ENCODE peak calls at places on chromosomes 11 and 22, in ten cellular contexts. U, W, I, Q, D, T, L, P, H and N are unnamed samples.

GRCh38 chr11:124898711-124899110 is 1.0 kb upstream of the ROBO4 start:
- DNase-seq in H (peak; percentile 20), U (no peak), D (no peak), I (no peak), L (no peak), T (peak; percentile 65), P (no peak), W (peak; percentile 79), Q (no peak), N (no peak)

GRCh38 chr22:46036558-46037408 is 59.8 kb upstream of the WNT7B start:
- DNase-seq in P (peak; percentile 37), D (no peak), T (peak; percentile 85), U (peak; percentile 63), W (no peak), I (peak; percentile 65), Q (peak; percentile 66), H (peak; percentile 69), L (peak; percentile 61), N (peak; percentile 69)

GRCh38 chr22:46842606-46843005 is 80.2 kb downstream of the TBC1D22A start:
- DNase-seq in T (peak; percentile 27), I (no peak), L (no peak), U (peak; percentile 86), W (no peak), H (no peak), Q (no peak), P (no peak), D (peak; percentile 29), N (no peak)

GRCh38 chr11:1303196-1303821 is 6.1 kb downstream of the TOLLIP start:
- DNase-seq in Q (peak; percentile 66), P (peak; percentile 14), D (no peak), I (peak; percentile 39), T (peak; percentile 79), U (peak; percentile 34), W (no peak), L (peak; percentile 57), H (peak; percentile 59), N (no peak)

GRCh38 chr11:11961399-11962028 is 46.9 kb downstream of the DKK3 start:
- DNase-seq in I (no peak), P (no peak), T (no peak), H (no peak), U (no peak), L (no peak), W (no peak), D (no peak), Q (no peak), N (no peak)

GRCh38 chr11:48063424-48063978 is 83.1 kb downstream of the PTPRJ start:
- DNase-seq in T (no peak), H (no peak), I (no peak), P (peak; percentile 28), U (peak; percentile 29), Q (no peak), D (no peak), W (peak; percentile 99), L (no peak), N (no peak)

GRCh38 chr11:7072401-7073028 is 16.3 kb upstream of the RBMXL2 start:
- DNase-seq in U (no peak), W (no peak), P (no peak), T (no peak), H (no peak), I (no peak), Q (no peak), L (no peak), D (no peak), N (no peak)

GRCh38 chr11:6523253-6523652 is 26.2 kb downstream of the DNHD1 start:
- DNase-seq in L (no peak), D (no peak), H (no peak), Q (no peak), W (no peak), P (no peak), T (no peak), I (no peak), U (peak; percentile 52), N (no peak)

GRCh38 chr11:62123669-62124185 is at the start of gene INCENP:
- DNase-seq in T (peak; percentile 99), I (peak; percentile 97), L (peak; percentile 98), U (peak; percentile 97), W (peak; percentile 98), Q (peak; percentile 94), P (peak; percentile 94), H (peak; percentile 96), D (peak; percentile 96), N (peak; percentile 98)

GRCh38 chr11:73342633-73343032 is 33.6 kb upstream of the RELT start:
- DNase-seq in U (no peak), D (no peak), H (peak; percentile 86), W (no peak), L (peak; percentile 86), P (no peak), Q (no peak), T (no peak), I (no peak), N (no peak)

GRCh38 chr11:16280256-16280682 is 76.1 kb downstream of the SOX6 start:
- DNase-seq in W (peak; percentile 17), D (peak; percentile 6), H (no peak), U (peak; percentile 84), L (no peak), P (no peak), I (no peak), Q (peak; percentile 89), T (no peak), N (no peak)

GRCh38 chr11:32109596-32109995 is 18.7 kb downstream of the RCN1 start:
- DNase-seq in P (no peak), L (peak; percentile 29), W (no peak), Q (no peak), I (no peak), D (no peak), T (no peak), U (no peak), H (no peak), N (no peak)

GRCh38 chr22:24437091-24437490 is 9.7 kb downstream of the ADORA2A start:
- DNase-seq in L (no peak), D (no peak), I (no peak), Q (peak; percentile 30), W (no peak), H (peak; percentile 17), P (no peak), T (peak; percentile 17), U (no peak), N (no peak)
- H3K36me3 ChIP-seq in L (no peaks in the 10 kb centered on the region), D (no peaks in the 10 kb centered on the region), I (no peaks in the 10 kb centered on the region), Q (peaks cover 4% of the 10 kb centered on the region), W (no peaks in the 10 kb centered on the region), H (no peaks in the 10 kb centered on the region), P (no peaks in the 10 kb centered on the region), T (no peaks in the 10 kb centered on the region), U (no peaks in the 10 kb centered on the region), N (no peaks in the 10 kb centered on the region)

GRCh38 chr11:10937416-10937815 is 79.6 kb upstream of the ZBED5 start:
- DNase-seq in L (no peak), T (no peak), P (no peak), Q (no peak), W (no peak), H (no peak), D (no peak), U (no peak), I (no peak), N (no peak)
- H3K4me1 ChIP-seq in L (peaks cover 3% of the 10 kb centered on the region), T (no peaks in the 10 kb centered on the region), P (no peaks in the 10 kb centered on the region), Q (no peaks in the 10 kb centered on the region), W (no peaks in the 10 kb centered on the region), H (no peaks in the 10 kb centered on the region), D (peaks cover 12% of the 10 kb centered on the region), U (peaks cover 6% of the 10 kb centered on the region), I (peaks cover under 1% of the 10 kb centered on the region), N (peaks cover 15% of the 10 kb centered on the region)

DNA sequence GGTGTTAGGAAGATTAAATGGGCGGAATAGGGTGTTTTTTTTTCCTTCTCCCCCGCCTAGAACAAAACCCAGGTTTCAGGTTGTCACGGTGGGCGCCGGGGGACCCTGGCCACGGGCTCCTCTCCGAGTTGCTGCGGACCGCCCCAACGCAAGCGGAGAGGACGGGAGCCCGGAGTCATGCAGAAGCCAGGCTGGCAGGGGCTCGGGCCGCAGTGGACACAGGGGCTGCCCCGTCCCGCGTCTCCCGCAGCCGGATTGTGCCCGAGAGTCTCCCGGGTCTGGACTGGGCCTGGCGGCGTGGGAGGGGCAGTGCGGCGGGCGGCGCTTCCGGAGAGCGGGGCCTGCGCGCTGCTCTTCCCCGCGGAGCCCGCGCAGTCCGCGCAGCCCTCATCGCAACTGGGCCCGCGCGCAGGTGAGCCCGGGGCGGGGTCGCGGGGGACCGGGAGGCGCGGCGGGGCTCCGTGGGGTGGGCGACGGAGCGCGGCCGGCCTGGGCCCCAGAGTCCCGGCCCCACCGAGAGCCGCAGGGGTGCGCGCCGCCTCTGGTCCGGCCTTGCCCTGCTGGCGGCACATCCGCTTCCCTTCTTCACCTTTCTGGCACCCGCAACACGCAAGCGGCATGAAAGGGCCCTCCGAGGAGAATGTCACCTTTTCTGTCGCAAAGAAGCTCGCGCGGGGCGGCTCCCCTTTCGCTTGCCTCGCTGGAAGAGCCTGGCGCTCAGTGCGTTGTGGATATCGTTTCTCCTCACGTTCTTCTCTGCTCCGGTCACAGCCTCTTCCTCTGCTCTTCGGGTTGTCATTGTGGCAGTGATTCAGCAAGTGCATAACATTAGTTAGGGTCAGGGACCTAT is at the start of gene TIRAP:
- DNase-seq in W (peak; percentile 52), T (peak; percentile 84), I (peak; percentile 70), Q (peak; percentile 84), P (peak; percentile 69), U (peak; percentile 53), D (peak; percentile 30), H (peak; percentile 90), L (peak; percentile 64), N (peak; percentile 83)
- H3K36me3 ChIP-seq in W (no peaks in the 10 kb centered on the region), T (no peaks in the 10 kb centered on the region), I (no peaks in the 10 kb centered on the region), Q (peaks cover 5% of the 10 kb centered on the region), P (no peaks in the 10 kb centered on the region), U (no peaks in the 10 kb centered on the region), D (no peaks in the 10 kb centered on the region), H (no peaks in the 10 kb centered on the region), L (no peaks in the 10 kb centered on the region), N (no peaks in the 10 kb centered on the region)

GRCh38 chr22:26483439-26484359 is at the start of the genes HPS4 and SRRD:
- DNase-seq in L (peak; percentile 98), U (peak; percentile 91), W (peak; percentile 87), D (peak; percentile 75), H (peak; percentile 97), Q (peak; percentile 96), I (peak; percentile 89), P (peak; percentile 89), T (peak; percentile 97), N (peak; percentile 45)

GRCh38 chr22:26485013-26485412 is 1.3 kb downstream of the SRRD start:
- DNase-seq in P (no peak), Q (no peak), T (no peak), H (no peak), I (no peak), U (no peak), W (peak; percentile 5), L (no peak), D (no peak), N (no peak)

GRCh38 chr22:26483043-26483438 is 542 bp downstream of the HPS4 start:
- DNase-seq in D (no peak), L (no peak), I (no peak), Q (no peak), P (no peak), W (peak; percentile 2), H (no peak), T (no peak), U (no peak), N (no peak)

GRCh38 chr22:26485991-26486390 is 2.3 kb downstream of the SRRD start:
- DNase-seq in H (no peak), D (no peak), I (no peak), T (no peak), W (no peak), Q (no peak), L (no peak), U (no peak), P (no peak), N (no peak)

DNA sequence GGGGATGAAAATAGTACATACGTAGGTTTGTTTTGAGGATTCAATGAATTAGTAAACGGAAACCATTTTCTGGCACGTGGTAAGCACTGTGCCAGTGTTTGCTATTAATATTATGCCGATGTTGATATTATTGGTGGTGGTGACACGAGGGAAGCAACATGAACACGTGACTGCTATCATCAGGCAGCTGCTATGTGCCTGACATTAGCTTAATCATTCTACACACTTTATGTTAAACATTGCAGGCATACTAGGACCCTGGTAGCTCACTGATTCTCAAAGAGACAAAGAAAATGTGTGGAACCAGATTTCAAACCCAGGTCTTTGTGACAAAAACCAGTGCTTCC is 656 bp downstream of the SRRD start:
- DNase-seq in Q (no peak), W (peak; percentile 23), P (no peak), T (no peak), I (no peak), H (no peak), D (no peak), U (no peak), L (no peak), N (no peak)
- H3K4me1 ChIP-seq in Q (peaks cover 33% of the 10 kb centered on the region), W (peaks cover 9% of the 10 kb centered on the region), P (peaks cover 24% of the 10 kb centered on the region), T (peaks cover 3% of the 10 kb centered on the region), I (peaks cover 42% of the 10 kb centered on the region), H (peaks cover 4% of the 10 kb centered on the region), D (peaks cover 50% of the 10 kb centered on the region), U (peaks cover 19% of the 10 kb centered on the region), L (peaks cover 22% of the 10 kb centered on the region), N (peaks cover 6% of the 10 kb centered on the region)